ENCODE peak calls at places on chromosomes 3 and 15, in eight cellular contexts. O is small intestine, L is HFF-Myc, D is prostate gland, M is suprapubic skin, Z is upper lobe of right lung, U is tibial artery, F is cardiac muscle cell. X is an unnamed sample.

GRCh38 chr15:67093146-67093874 is 27.9 kb downstream of the SMAD3 start:
- DNase-seq in O (no peak), L (no peak), U (no peak), Z (no peak), D (no peak), F (no peak), M (no peak), X (no peak)

GRCh38 chr3:184691397-184692131 is 20.3 kb downstream of the MAGEF1 start:
- DNase-seq in D (no peak), O (no peak), M (no peak), L (no peak), U (no peak), F (no peak), Z (no peak), X (no peak)

GRCh38 chr15:97316362-97316761 is 644.1 kb upstream of the ARRDC4 start:
- DNase-seq in D (no peak), Z (no peak), L (no peak), F (peak), U (no peak), O (no peak), M (no peak), X (no peak)

GRCh38 chr3:58647661-58648141 is 18.9 kb downstream of the FAM3D start:
- DNase-seq in O (peak), M (no peak), D (peak), U (no peak), L (no peak), F (no peak), Z (no peak), X (peak)

GRCh38 chr3:97970929-97971460 is 1.2 kb downstream of the RIOX2 start:
- DNase-seq in L (no peak), F (no peak), Z (no peak), D (no peak), M (no peak), U (no peak), O (no peak), X (no peak)

GRCh38 chr3:188286087-188286513 is 132.1 kb downstream of the LPP start:
- DNase-seq in D (no peak), F (no peak), O (no peak), U (peak), M (no peak), Z (no peak), L (peak), X (no peak)

GRCh38 chr15:85284497-85284896 is 95.9 kb upstream of the AKAP13 start:
- DNase-seq in U (no peak), Z (no peak), D (no peak), L (no peak), F (no peak), O (no peak), M (no peak), X (no peak)

GRCh38 chr3:168544097-168544957 is 448.6 kb upstream of the GOLIM4 start:
- DNase-seq in U (no peak), D (no peak), O (no peak), L (no peak), M (no peak), F (no peak), Z (no peak), X (no peak)

GRCh38 chr15:35305906-35306305 is 220.8 kb upstream of the NANOGP8 start:
- DNase-seq in U (no peak), M (no peak), O (no peak), Z (no peak), L (no peak), F (no peak), D (no peak), X (no peak)

GRCh38 chr3:139283301-139283700 is 60.5 kb upstream of the MRPS22 start:
- DNase-seq in D (no peak), F (no peak), L (no peak), U (no peak), O (no peak), M (no peak), Z (peak), X (no peak)
- H3K4me3 ChIP-seq in D (no peak), F (no peak), L (peak), U (no peak), O (no peak), M (no peak), Z (no peak), X (no peak)

DNA sequence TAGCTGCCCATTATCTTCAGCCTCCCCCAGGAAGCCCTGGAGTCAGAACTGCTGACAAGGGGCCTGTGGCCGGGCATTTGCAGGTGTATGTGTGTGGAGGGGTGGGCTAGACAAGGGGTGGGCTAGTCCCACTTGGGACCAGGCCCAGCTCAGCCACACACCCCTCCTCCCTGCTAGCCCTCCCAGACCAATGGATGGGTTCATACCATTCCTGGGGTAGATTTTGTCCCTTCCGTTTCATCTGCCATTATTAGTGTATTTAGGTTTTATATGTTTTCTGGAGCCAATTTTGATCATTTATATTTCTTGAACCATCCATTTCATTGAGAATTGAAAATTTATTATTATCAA is 42.2 kb downstream of the MRAS start:
- DNase-seq in L (no peak), Z (no peak), F (no peak), U (no peak), O (no peak), D (no peak), M (no peak), X (no peak)
- H3K4me3 ChIP-seq in L (no peak), Z (no peak), F (no peak), U (no peak), O (no peak), D (no peak), M (no peak), X (no peak)

DNA sequence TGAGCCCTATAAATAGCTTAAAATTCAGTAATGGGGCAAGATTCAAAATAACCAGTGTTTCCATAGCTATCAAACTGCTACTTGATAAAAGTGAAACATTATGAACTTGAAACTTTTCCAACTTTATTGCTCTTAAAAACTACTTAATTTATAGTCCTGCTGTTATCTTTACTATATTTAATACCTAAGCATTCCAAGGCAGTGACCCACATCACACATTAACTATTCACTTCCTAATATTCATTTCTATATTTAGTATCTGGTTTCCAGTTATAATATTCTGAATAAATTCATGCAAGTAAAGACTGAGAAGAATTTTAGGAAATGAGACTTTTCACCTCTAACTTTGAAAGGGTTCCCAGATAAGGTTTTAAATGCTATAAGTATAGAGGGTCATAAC is 64.9 kb downstream of the UACA start:
- DNase-seq in M (no peak), Z (no peak), L (no peak), O (peak), D (no peak), U (no peak), F (no peak), X (no peak)
- H3K4me3 ChIP-seq in M (no peak), Z (no peak), L (no peak), O (no peak), D (no peak), U (no peak), F (no peak), X (no peak)

GRCh38 chr3:48476426-48477053 is 27.4 kb downstream of the SHISA5 start:
- DNase-seq in M (no peak), O (no peak), F (no peak), Z (no peak), L (no peak), U (peak), D (no peak), X (no peak)

GRCh38 chr3:48474619-48475018 is 28.1 kb downstream of the ATRIP start:
- DNase-seq in L (no peak), D (no peak), U (peak), F (no peak), Z (no peak), O (no peak), M (no peak), X (no peak)

GRCh38 chr3:48475188-48475587 is 28.7 kb downstream of the ATRIP start:
- DNase-seq in O (no peak), M (no peak), U (peak), F (no peak), Z (no peak), D (no peak), L (no peak), X (no peak)

GRCh38 chr3:48477959-48478480 is 26.0 kb downstream of the SHISA5 start:
- DNase-seq in M (no peak), D (no peak), F (no peak), O (no peak), U (peak), Z (no peak), L (no peak), X (no peak)

DNA sequence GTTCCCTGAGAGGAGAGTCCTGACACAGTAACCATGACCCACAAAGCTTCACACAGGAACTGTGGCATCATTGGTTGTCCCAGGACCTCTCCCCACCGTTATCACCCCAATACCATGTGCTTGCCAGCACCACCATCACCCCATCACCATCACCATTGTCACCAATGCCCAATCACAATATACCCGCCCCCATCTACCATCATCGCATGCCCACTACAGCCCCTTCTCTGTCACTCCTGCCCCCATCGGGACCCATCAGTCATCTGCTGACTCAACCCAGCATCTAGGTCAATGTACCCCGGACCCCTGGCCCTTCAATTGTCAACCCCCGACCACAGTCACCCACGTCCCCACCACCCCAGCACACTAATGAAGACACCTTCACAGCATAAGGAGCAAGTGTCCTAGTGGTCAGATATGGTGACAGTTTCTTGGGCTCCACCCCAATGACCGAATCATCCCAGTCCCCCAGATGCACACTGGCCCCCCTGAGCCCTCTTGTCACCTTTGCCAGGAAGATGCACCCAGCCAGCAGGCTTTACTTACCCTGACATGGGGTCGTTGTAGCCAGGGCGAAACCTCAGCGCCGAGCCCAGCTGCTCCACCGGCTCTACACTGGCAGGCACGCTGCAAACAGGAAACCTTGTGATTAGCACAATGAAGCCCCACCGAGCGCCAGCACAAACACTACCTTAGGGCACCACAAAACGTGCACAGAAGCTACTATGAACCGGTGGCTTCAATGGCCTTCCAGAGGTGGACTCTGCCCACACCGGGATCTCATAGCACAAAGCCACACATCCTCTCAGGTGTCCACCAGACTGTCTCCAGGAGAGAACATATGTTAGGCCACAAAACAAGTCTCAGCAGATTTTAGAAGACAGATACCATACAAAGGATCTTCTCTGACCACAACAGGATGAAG is 25.1 kb downstream of the SHISA5 start:
- DNase-seq in Z (no peak), F (no peak), U (peak), M (no peak), L (no peak), O (peak), D (no peak), X (peak)
- H3K4me3 ChIP-seq in Z (no peak), F (no peak), U (no peak), M (no peak), L (no peak), O (no peak), D (no peak), X (no peak)

GRCh38 chr15:79430901-79431635 is 1.1 kb upstream of the MINAR1 start:
- DNase-seq in O (no peak), D (no peak), U (no peak), M (no peak), Z (no peak), F (peak), L (no peak), X (no peak)
- H3K4me3 ChIP-seq in O (no peak), D (peak), U (peak), M (peak), Z (peak), F (peak), L (peak), X (no peak)

DNA sequence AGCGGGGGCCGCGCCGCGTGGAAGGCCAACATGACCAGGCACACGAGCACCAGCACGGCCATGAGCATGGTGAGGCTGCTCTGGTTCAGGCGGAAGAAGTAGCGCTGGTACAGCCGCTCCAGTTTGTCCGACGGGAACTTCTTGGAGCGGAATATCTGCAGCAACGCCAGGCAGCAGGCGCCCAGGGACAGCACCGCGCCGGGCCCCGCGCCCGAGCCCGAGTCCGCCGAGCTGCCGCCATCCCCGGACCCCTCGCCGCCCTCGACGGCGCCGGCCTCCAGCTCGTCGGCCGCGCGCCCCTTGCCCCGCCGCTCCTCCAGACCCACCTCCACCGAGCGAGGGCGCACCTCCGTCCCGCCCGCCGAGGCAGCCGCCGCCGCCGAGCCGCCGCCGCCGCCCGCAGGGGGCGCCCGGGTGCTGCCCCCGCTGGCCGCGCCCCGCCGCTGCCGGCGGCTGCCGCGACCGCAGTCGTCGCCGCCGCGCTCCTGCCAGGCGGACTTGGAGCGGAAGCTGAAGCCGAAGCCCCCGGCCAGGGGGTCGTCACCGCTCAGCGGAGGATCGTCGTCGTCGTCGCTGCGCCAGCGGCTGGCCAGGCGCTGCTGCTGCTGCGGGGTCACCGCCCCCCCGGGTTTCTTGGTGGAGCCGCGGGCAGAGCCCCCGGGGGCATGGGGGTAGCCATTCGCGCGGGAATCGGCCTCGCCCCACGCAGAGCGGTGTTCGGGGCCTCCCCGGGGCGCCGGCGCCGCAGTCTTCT is 964 bp downstream of the ADCY5 start:
- DNase-seq in D (no peak), U (no peak), Z (no peak), F (peak), L (no peak), M (no peak), O (peak), X (no peak)
- H3K4me3 ChIP-seq in D (peak), U (peak), Z (peak), F (peak), L (no peak), M (peak), O (peak), X (no peak)

DNA sequence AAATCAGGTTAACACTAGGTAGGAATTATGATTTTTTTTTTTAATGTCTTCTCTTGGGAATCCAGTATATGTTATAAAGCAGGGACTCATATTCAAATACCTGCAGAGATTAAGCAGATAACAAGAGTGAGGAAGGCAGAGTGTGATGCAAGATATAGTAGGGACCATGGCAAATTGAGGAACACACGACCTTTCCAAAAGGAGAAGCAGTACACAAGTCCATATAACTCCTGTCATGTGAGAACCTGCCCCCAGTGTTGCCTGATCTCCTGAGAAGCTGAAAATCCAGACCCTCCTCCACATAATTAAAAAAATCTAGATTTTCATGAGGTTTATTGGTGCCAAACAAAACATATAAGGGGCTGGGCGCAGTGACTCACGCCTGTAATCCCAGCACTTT is 3.6 kb downstream of the RFC4 start:
- DNase-seq in U (no peak), Z (no peak), F (no peak), M (no peak), O (no peak), L (no peak), D (no peak), X (no peak)
- H3K4me3 ChIP-seq in U (no peak), Z (no peak), F (no peak), M (no peak), O (no peak), L (no peak), D (no peak), X (no peak)

DNA sequence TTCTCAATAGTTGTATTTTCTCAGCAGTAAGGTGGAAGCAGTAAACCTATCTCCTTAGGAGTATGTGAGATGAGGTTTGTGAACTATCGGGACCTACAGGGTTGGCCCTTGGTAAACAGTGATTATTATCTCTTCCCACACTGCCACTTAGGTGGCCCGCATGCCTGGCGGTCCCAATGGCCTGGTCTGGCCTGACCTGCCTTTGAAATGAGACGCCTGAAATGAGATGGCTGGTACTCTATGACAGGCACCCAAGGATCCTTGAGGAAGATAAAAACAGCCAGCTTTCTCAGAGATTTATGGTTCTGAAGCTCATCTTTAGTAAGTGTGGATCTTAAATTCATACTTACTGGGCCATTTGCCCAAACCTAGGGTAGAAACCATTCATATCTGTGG is 45.2 kb upstream of the VILL start:
- DNase-seq in M (no peak), L (no peak), Z (no peak), U (no peak), D (no peak), F (no peak), O (no peak), X (no peak)
- H3K4me3 ChIP-seq in M (no peak), L (no peak), Z (no peak), U (no peak), D (no peak), F (no peak), O (no peak), X (no peak)

GRCh38 chr15:65833501-65834220 is 35.6 kb upstream of the RAB11A start:
- DNase-seq in L (no peak), M (no peak), F (peak), D (no peak), U (no peak), O (no peak), Z (no peak), X (no peak)
- H3K4me3 ChIP-seq in L (no peak), M (no peak), F (no peak), D (no peak), U (no peak), O (no peak), Z (peak), X (no peak)

GRCh38 chr3:29335438-29335837 is 54.6 kb downstream of the RBMS3 start:
- DNase-seq in Z (peak), O (peak), F (peak), L (peak), M (peak), U (peak), D (peak), X (no peak)
- H3K4me3 ChIP-seq in Z (peak), O (no peak), F (no peak), L (peak), M (peak), U (peak), D (peak), X (no peak)

X was measured in Jurkat, Clone E6-1.